ENCODE peak calls at places on chromosome 10, in ten cellular contexts. F, S, N, K, E, Q, M, B, V and I are unnamed samples. For H3K27me3, the result is how much of the 10 kb centered on the place peaks cover.

GRCh38 chr10:66772511-66772910 is 153.3 kb upstream of the LRRTM3 start:
- DNase-seq in F (no peak), S (no peak), N (no peak), K (no peak), E (no peak), Q (no peak), M (no peak), B (no peak), V (no peak), I (no peak)

GRCh38 chr10:124741281-124741921 is 2.8 kb downstream of the FAM53B start:
- DNase-seq in F (peak), S (peak), N (no peak), K (peak), E (no peak), Q (peak), M (peak), B (peak), V (peak), I (peak)

GRCh38 chr10:121596668-121597503 is 1.4 kb downstream of the FGFR2 start:
- DNase-seq in F (peak), S (no peak), N (no peak), K (no peak), E (no peak), Q (no peak), M (peak), B (peak), V (no peak), I (no peak)

GRCh38 chr10:84820121-84820520 is 491.7 kb downstream of the CCSER2 start:
- DNase-seq in F (no peak), S (peak), N (no peak), K (no peak), E (no peak), Q (no peak), M (no peak), B (no peak), V (peak), I (no peak)

GRCh38 chr10:69502589-69502988 is 51.3 kb downstream of the TSPAN15 start:
- DNase-seq in F (no peak), S (no peak), N (no peak), K (no peak), E (no peak), Q (peak), M (no peak), B (no peak), V (no peak), I (no peak)

GRCh38 chr10:37703833-37704382 is 153.5 kb downstream of the ZNF248 start:
- DNase-seq in F (no peak), S (no peak), N (no peak), K (no peak), E (no peak), Q (peak), M (no peak), B (no peak), V (no peak), I (no peak)

GRCh38 chr10:52077796-52078195 is 236.3 kb upstream of the DKK1 start:
- DNase-seq in F (no peak), S (no peak), N (no peak), K (no peak), E (no peak), Q (no peak), M (no peak), B (no peak), V (no peak), I (no peak)

GRCh38 chr10:112159469-112159868 is 24.1 kb downstream of the GPAM start:
- DNase-seq in F (no peak), S (no peak), N (no peak), K (no peak), E (no peak), Q (no peak), M (no peak), B (no peak), V (no peak), I (no peak)

GRCh38 chr10:23581906-23582305 is 143.0 kb downstream of the OTUD1 start:
- DNase-seq in F (no peak), S (no peak), N (no peak), K (no peak), E (no peak), Q (no peak), M (no peak), B (no peak), V (no peak), I (no peak)

GRCh38 chr10:85548038-85548437 is 818.6 kb downstream of the GRID1 start:
- DNase-seq in F (peak), S (peak), N (peak), K (peak), E (no peak), Q (no peak), M (no peak), B (peak), V (peak), I (no peak)

GRCh38 chr10:8853048-8853447 is 798.6 kb downstream of the GATA3 start:
- DNase-seq in F (no peak), S (no peak), N (no peak), K (no peak), E (no peak), Q (no peak), M (no peak), B (no peak), V (no peak), I (no peak)

GRCh38 chr10:91162050-91162494 is 58.4 kb upstream of the PCGF5 start:
- DNase-seq in F (no peak), S (no peak), N (no peak), K (no peak), E (no peak), Q (no peak), M (no peak), B (no peak), V (peak), I (no peak)

GRCh38 chr10:63247771-63248170 is 114.6 kb downstream of the NRBF2 start:
- DNase-seq in F (no peak), S (no peak), N (no peak), K (no peak), E (no peak), Q (no peak), M (no peak), B (no peak), V (no peak), I (no peak)

GRCh38 chr10:128511284-128511683 is 385.1 kb upstream of the MKI67 start:
- DNase-seq in F (no peak), S (no peak), N (no peak), K (peak), E (no peak), Q (no peak), M (no peak), B (no peak), V (no peak), I (no peak)

GRCh38 chr10:58435297-58435696 is 50.1 kb downstream of the TFAM start:
- DNase-seq in F (peak), S (peak), N (no peak), K (no peak), E (no peak), Q (no peak), M (no peak), B (peak), V (peak), I (no peak)

GRCh38 chr10:6211341-6212265 is 8.9 kb downstream of the PFKFB3 start:
- DNase-seq in F (peak), S (no peak), N (no peak), K (peak), E (no peak), Q (no peak), M (no peak), B (no peak), V (no peak), I (no peak)

GRCh38 chr10:72889391-72889831 is 4.1 kb upstream of the OIT3 start:
- DNase-seq in F (no peak), S (no peak), N (no peak), K (no peak), E (no peak), Q (no peak), M (no peak), B (no peak), V (no peak), I (no peak)

GRCh38 chr10:104501864-104502579 is 139.1 kb upstream of the SORCS3 start:
- DNase-seq in F (no peak), S (no peak), N (no peak), K (peak), E (no peak), Q (no peak), M (no peak), B (no peak), V (no peak), I (no peak)

GRCh38 chr10:19412531-19412930 is 363.9 kb downstream of the MALRD1 start:
- DNase-seq in F (peak), S (no peak), N (no peak), K (peak), E (no peak), Q (no peak), M (no peak), B (no peak), V (peak), I (no peak)

GRCh38 chr10:73159038-73159648 is 8.7 kb downstream of the ECD start:
- DNase-seq in F (peak), S (no peak), N (peak), K (peak), E (no peak), Q (no peak), M (peak), B (peak), V (peak), I (peak)

GRCh38 chr10:2212196-2212719 is 474.9 kb upstream of the ADARB2 start:
- DNase-seq in F (no peak), S (no peak), N (no peak), K (no peak), E (no peak), Q (no peak), M (no peak), B (no peak), V (no peak), I (no peak)

GRCh38 chr10:11388996-11389395 is 222.5 kb downstream of the USP6NL start:
- DNase-seq in F (no peak), S (no peak), N (no peak), K (no peak), E (no peak), Q (no peak), M (no peak), B (no peak), V (no peak), I (no peak)

GRCh38 chr10:29784175-29784773 is 149.5 kb upstream of the SVIL start:
- DNase-seq in F (peak), S (peak), N (peak), K (no peak), E (peak), Q (no peak), M (peak), B (peak), V (peak), I (no peak)
- TF ChIP-seq POLR2AphosphoS5 in F (no peak), S (peak), N (peak), K (peak), E (peak), Q (no peak), M (peak), B (peak), V (no peak), I (no peak)

GRCh38 chr10:101043356-101043707 is 12.3 kb downstream of the SFXN3 start:
- DNase-seq in F (no peak), S (no peak), N (no peak), K (no peak), E (no peak), Q (no peak), M (no peak), B (no peak), V (no peak), I (no peak)

GRCh38 chr10:101044117-101044516 is 13.1 kb downstream of the SFXN3 start:
- DNase-seq in F (no peak), S (no peak), N (no peak), K (no peak), E (no peak), Q (no peak), M (no peak), B (no peak), V (peak), I (no peak)

GRCh38 chr10:101047268-101047667 is 14.5 kb upstream of the KAZALD1 start:
- DNase-seq in F (no peak), S (no peak), N (no peak), K (no peak), E (no peak), Q (no peak), M (no peak), B (no peak), V (no peak), I (no peak)

GRCh38 chr10:101047961-101048892 is 13.6 kb upstream of the KAZALD1 start:
- DNase-seq in F (peak), S (no peak), N (no peak), K (no peak), E (no peak), Q (peak), M (no peak), B (peak), V (no peak), I (no peak)

GRCh38 chr10:101046332-101047238 is 15.2 kb upstream of the KAZALD1 start:
- DNase-seq in F (peak), S (no peak), N (no peak), K (no peak), E (no peak), Q (no peak), M (no peak), B (no peak), V (no peak), I (no peak)
- H3K27me3 ChIP-seq in F (half or more), S (under half), N (under half), K (under half), E (under half), Q (half or more), M (under half), B (under half), V (under half), I (under half)

GRCh38 chr10:133308431-133309110 is at the start of the genes TUBGCP2 and ZNF511:
- DNase-seq in F (peak), S (no peak), N (no peak), K (peak), E (peak), Q (peak), M (peak), B (peak), V (peak), I (peak)
- TF ChIP-seq POLR2AphosphoS5 in F (peak), S (peak), N (peak), K (peak), E (peak), Q (peak), M (peak), B (peak), V (peak), I (peak)

DNA sequence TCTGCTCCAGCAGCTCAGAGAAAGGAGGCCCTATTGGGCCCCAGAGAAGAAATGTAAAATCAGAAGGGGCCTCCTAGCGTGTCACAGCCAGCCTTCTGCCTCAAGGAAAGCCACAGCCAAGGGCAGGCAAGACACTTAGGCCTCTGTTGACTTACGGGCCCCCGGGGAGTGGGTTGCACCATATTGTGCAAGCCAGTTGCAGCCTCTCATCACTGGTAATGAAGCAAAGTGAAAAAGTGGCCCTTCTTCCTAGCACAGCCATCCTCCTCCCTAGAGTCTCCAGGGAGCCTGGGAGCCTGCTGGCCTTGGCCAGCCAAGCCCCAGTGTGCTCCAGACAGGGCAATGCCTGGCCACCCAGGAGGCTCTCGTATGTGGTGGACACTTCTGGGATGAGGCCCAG is 56.2 kb upstream of the GDF10 start:
- DNase-seq in F (no peak), S (no peak), N (no peak), K (no peak), E (peak), Q (peak), M (no peak), B (peak), V (no peak), I (peak)
- H3K27me3 ChIP-seq in F (under half), S (under half), N (under half), K (under half), E (under half), Q (under half), M (under half), B (under half), V (under half), I (under half)

GRCh38 chr10:97463363-97464132 is 17.6 kb downstream of the ZDHHC16 start:
- DNase-seq in F (peak), S (peak), N (peak), K (peak), E (no peak), Q (no peak), M (peak), B (peak), V (peak), I (peak)
- TF ChIP-seq POLR2AphosphoS5 in F (no peak), S (peak), N (peak), K (no peak), E (peak), Q (no peak), M (no peak), B (no peak), V (no peak), I (no peak)

GRCh38 chr10:83142074-83142563 is 997.2 kb upstream of the GHITM start:
- DNase-seq in F (no peak), S (no peak), N (no peak), K (no peak), E (no peak), Q (no peak), M (no peak), B (no peak), V (no peak), I (no peak)
- H3K27me3 ChIP-seq in F (under half), S (under half), N (under half), K (under half), E (under half), Q (under half), M (under half), B (under half), V (under half), I (under half)

DNA sequence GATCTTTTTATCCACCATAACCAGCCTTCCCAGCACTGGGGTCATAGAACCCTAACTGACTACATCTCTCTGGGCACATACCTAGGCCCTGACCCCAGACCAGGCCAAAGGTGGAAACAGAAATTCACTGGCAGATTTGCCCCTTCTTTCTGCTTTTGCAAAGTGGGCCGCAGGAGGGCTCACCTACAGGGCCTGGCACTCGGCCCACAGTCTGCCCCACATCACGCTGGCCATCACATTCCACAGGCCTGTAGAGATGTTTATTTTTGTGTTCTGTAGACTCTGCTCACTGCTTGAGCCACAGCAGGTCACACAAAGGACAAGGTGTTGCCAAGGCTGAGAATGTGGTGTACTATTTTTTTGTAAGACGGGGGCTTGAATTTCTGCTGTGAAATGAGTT is 58.7 kb downstream of the SLC16A12 start:
- DNase-seq in F (no peak), S (no peak), N (no peak), K (no peak), E (no peak), Q (no peak), M (peak), B (no peak), V (peak), I (no peak)
- TF ChIP-seq POLR2AphosphoS5 in F (no peak), S (no peak), N (no peak), K (no peak), E (no peak), Q (no peak), M (peak), B (no peak), V (no peak), I (no peak)